ENCODE peak calls at places on chromosomes 2 and 18, in ten cellular contexts. S is mammary epithelial cell, L is MM.1S, C is IMR-90, T is PC-9, Y is GM12878, I is HCT116, P is neural progenitor cell, M is fibroblast of lung, G is HepG2. F is an unnamed sample.

GRCh38 chr2:240953426-240954425 is 44.7 kb upstream of the SNED1 start:
- DNase-seq in S (no peak), L (no peak), C (no peak), T (no peak), Y (no peak), I (no peak), P (no peak), M (no peak), G (no peak), F (no peak)

GRCh38 chr2:26613241-26614204 is 27.6 kb downstream of the CIB4 start:
- DNase-seq in S (no peak), L (no peak), C (no peak), T (no peak), Y (no peak), I (no peak), P (peak; percentile 73), M (no peak), G (no peak), F (no peak)

GRCh38 chr2:1665761-1666505 is 78.4 kb downstream of the PXDN start:
- DNase-seq in S (no peak), L (no peak), C (no peak), T (no peak), Y (no peak), I (no peak), P (no peak), M (no peak), G (no peak), F (no peak)

GRCh38 chr2:17401096-17401495 is 117.1 kb downstream of the RAD51AP2 start:
- DNase-seq in S (no peak), L (no peak), C (no peak), T (no peak), Y (no peak), I (no peak), P (no peak), M (no peak), G (no peak), F (no peak)

GRCh38 chr2:9018534-9018933 is 15.1 kb upstream of the MBOAT2 start:
- DNase-seq in S (no peak), L (peak; percentile 76), C (no peak), T (no peak), Y (no peak), I (no peak), P (no peak), M (no peak), G (no peak), F (no peak)

GRCh38 chr2:48753228-48753627 is 2.3 kb downstream of the LHCGR start:
- DNase-seq in S (no peak), L (peak; percentile 7), C (no peak), T (no peak), Y (no peak), I (no peak), P (no peak), M (no peak), G (no peak), F (no peak)

GRCh38 chr2:100887713-100888112 is 67.8 kb downstream of the NPAS2 start:
- DNase-seq in S (peak; percentile 23), L (no peak), C (no peak), T (peak; percentile 91), Y (no peak), I (no peak), P (no peak), M (no peak), G (no peak), F (peak; percentile 44)

GRCh38 chr2:27647289-27647688 is 16.1 kb downstream of the SUPT7L start:
- DNase-seq in S (peak; percentile 10), L (no peak), C (peak; percentile 84), T (no peak), Y (no peak), I (no peak), P (no peak), M (peak; percentile 62), G (no peak), F (peak; percentile 73)

GRCh38 chr18:10228380-10228779 is 226.1 kb upstream of the APCDD1 start:
- DNase-seq in S (no peak), L (no peak), C (no peak), T (no peak), Y (no peak), I (no peak), P (no peak), M (no peak), G (no peak), F (no peak)

GRCh38 chr18:31255953-31256352 is 62.0 kb upstream of the DSG1 start:
- DNase-seq in S (peak; percentile 96), L (no peak), C (no peak), T (no peak), Y (no peak), I (no peak), P (no peak), M (no peak), G (no peak), F (no peak)

GRCh38 chr2:237731663-237732062 is 66.9 kb upstream of the RBM44 start:
- DNase-seq in S (peak; percentile 74), L (no peak), C (peak; percentile 81), T (peak; percentile 77), Y (no peak), I (peak; percentile 23), P (no peak), M (peak; percentile 86), G (peak; percentile 48), F (peak; percentile 90)
- H4K20me1 ChIP-seq in S (peaks cover 3% of the 10 kb centered on the region), L (peaks cover 14% of the 10 kb centered on the region), C (peaks cover 61% of the 10 kb centered on the region), T (peaks cover 92% of the 10 kb centered on the region), Y (peaks cover 3% of the 10 kb centered on the region), I (no peaks in the 10 kb centered on the region), P (peaks cover 28% of the 10 kb centered on the region), M (no peaks in the 10 kb centered on the region), G (no peaks in the 10 kb centered on the region), F (no peaks in the 10 kb centered on the region)

DNA sequence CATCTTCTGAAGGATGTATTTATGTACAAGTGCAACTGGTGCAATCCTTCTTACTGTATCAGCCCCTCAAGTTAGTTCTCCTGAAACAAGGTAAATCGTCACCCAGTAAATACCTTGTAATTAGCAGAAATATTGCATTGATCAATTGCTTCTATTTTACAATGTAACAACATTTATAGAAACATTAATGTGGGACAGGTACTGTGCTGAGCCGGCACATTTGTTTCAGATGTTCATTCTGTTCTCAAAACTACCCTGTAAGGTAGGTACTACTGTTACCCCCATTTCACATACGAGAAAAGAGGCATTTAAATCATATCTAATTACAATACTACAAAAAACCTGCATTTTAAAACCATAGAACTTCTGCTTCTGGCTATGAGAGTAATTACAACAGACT is 19.5 kb downstream of the RTN4 start:
- DNase-seq in S (no peak), L (no peak), C (no peak), T (no peak), Y (no peak), I (no peak), P (no peak), M (no peak), G (no peak), F (no peak)
- H4K20me1 ChIP-seq in S (peaks cover 56% of the 10 kb centered on the region), L (no peaks in the 10 kb centered on the region), C (peaks cover 97% of the 10 kb centered on the region), T (peaks cover 100% of the 10 kb centered on the region), Y (no peaks in the 10 kb centered on the region), I (peaks cover 47% of the 10 kb centered on the region), P (peaks cover 40% of the 10 kb centered on the region), M (peaks cover 54% of the 10 kb centered on the region), G (peaks cover 36% of the 10 kb centered on the region), F (peaks cover 98% of the 10 kb centered on the region)

GRCh38 chr18:22180722-22181121 is 11.3 kb downstream of the GATA6 start:
- DNase-seq in S (no peak), L (no peak), C (no peak), T (no peak), Y (no peak), I (no peak), P (no peak), M (no peak), G (no peak), F (no peak)
- H4K20me1 ChIP-seq in S (no peaks in the 10 kb centered on the region), L (no peaks in the 10 kb centered on the region), C (peaks cover 3% of the 10 kb centered on the region), T (no peaks in the 10 kb centered on the region), Y (no peaks in the 10 kb centered on the region), I (no peaks in the 10 kb centered on the region), P (peaks cover 28% of the 10 kb centered on the region), M (no peaks in the 10 kb centered on the region), G (no peaks in the 10 kb centered on the region), F (peaks cover 9% of the 10 kb centered on the region)

GRCh38 chr18:75229437-75229836 is 18.8 kb downstream of the TSHZ1 start:
- DNase-seq in S (no peak), L (no peak), C (no peak), T (no peak), Y (no peak), I (no peak), P (no peak), M (no peak), G (no peak), F (no peak)

GRCh38 chr18:75227535-75227934 is 16.9 kb downstream of the TSHZ1 start:
- DNase-seq in S (no peak), L (no peak), C (no peak), T (no peak), Y (no peak), I (no peak), P (no peak), M (no peak), G (no peak), F (no peak)

GRCh38 chr18:75228967-75229366 is 18.4 kb downstream of the TSHZ1 start:
- DNase-seq in S (no peak), L (no peak), C (no peak), T (no peak), Y (no peak), I (no peak), P (no peak), M (no peak), G (no peak), F (no peak)

GRCh38 chr18:75231053-75231406 is 20.4 kb downstream of the TSHZ1 start:
- DNase-seq in S (no peak), L (no peak), C (no peak), T (no peak), Y (no peak), I (no peak), P (no peak), M (no peak), G (no peak), F (no peak)

DNA sequence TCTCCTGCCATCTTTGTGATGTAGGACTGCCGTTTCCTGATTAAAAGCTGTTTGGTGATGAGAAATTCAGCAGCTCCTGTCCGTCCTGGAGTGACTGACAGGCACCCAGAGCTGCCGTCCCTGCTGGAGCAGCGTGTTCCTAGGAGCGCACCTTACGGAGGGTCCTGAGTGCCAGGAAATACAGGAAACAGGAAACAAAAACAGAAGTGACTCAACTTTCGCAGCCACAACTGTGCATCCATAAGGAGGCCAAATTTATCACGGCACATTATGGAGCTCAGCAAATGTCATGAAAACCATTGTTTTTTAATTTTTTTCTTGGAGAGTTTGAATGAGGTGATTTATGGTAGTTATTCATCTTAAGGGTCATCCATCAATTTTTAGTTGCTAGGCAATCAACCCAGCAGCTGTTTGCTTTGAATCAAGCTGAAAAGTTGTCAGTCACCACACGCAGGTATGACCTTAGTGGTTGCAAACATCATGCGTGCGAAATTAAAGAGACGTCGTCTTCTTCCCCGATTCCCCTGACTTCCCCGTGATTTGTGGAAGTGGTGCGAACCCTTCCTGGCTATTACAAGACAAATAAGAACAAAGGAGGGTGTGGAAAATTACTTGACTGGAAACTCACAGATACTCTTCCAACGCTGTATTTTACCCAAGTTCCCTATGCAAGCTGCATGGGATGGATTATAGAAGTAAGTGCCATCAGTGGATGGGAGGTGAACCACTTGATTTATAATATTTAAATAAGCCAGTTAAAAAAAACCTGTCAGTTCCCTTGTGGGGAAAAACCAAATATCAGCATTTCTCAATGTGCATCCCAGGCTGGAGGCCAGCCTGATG is 19.8 kb downstream of the TSHZ1 start:
- DNase-seq in S (no peak), L (no peak), C (no peak), T (no peak), Y (no peak), I (no peak), P (no peak), M (peak; percentile 77), G (no peak), F (no peak)
- H4K20me1 ChIP-seq in S (no peaks in the 10 kb centered on the region), L (no peaks in the 10 kb centered on the region), C (no peaks in the 10 kb centered on the region), T (no peaks in the 10 kb centered on the region), Y (no peaks in the 10 kb centered on the region), I (no peaks in the 10 kb centered on the region), P (no peaks in the 10 kb centered on the region), M (no peaks in the 10 kb centered on the region), G (peaks cover 4% of the 10 kb centered on the region), F (no peaks in the 10 kb centered on the region)

F was measured in GM23248.